ENCODE peak calls at places on chromosomes 6 and 20, in four cellular contexts. J is Panc1, V is cardiac muscle cell, I is astrocyte of the cerebellum. A is an unnamed sample.

GRCh38 chr6:149170564-149171452 is 146.7 kb upstream of the TAB2 start:
- DNase-seq in V (peak), J (no peak), I (no peak), A (no peak)

GRCh38 chr6:121780325-121781313 is 345.2 kb downstream of the GJA1 start:
- DNase-seq in V (peak), I (peak), J (no peak), A (no peak)

GRCh38 chr6:34181903-34182302 is 36.0 kb upstream of the GRM4 start:
- DNase-seq in J (no peak), I (no peak), V (no peak), A (no peak)

GRCh38 chr6:74167506-74167905 is 471.5 kb downstream of the CD109 start:
- DNase-seq in I (no peak), V (no peak), J (no peak), A (no peak)

GRCh38 chr20:46028110-46028509 is 905 bp upstream of the SLC12A5 start:
- DNase-seq in I (no peak), V (no peak), J (no peak), A (no peak)

GRCh38 chr6:10633216-10633615 is 61.2 kb downstream of the C6orf52 start:
- DNase-seq in J (peak), I (peak), V (peak), A (no peak)

GRCh38 chr20:41587956-41588355 is 30.2 kb downstream of the CHD6 start:
- DNase-seq in J (no peak), I (peak), V (peak), A (no peak)

GRCh38 chr6:146550911-146551310 is 7.3 kb downstream of the RAB32 start:
- DNase-seq in V (peak), J (no peak), I (no peak), A (no peak)

GRCh38 chr6:42361036-42361435 is 90.7 kb downstream of the TRERF1 start:
- DNase-seq in I (no peak), V (no peak), J (no peak), A (no peak)

GRCh38 chr6:28248916-28249315 is 3.2 kb downstream of the ZKSCAN4 start:
- DNase-seq in I (no peak), V (no peak), J (no peak), A (no peak)

GRCh38 chr6:37077459-37078296 is 72.2 kb downstream of the FGD2 start:
- DNase-seq in I (peak), J (no peak), V (peak), A (no peak)

GRCh38 chr6:75748743-75749538 is at the start of gene MYO6:
- DNase-seq in J (no peak), I (no peak), V (peak), A (peak)

GRCh38 chr6:12324741-12325140 is 34.6 kb downstream of the EDN1 start:
- DNase-seq in V (no peak), J (no peak), I (no peak), A (no peak)

GRCh38 chr6:24313477-24314141 is 44.2 kb downstream of the DCDC2 start:
- DNase-seq in V (peak), I (peak), J (no peak), A (no peak)

GRCh38 chr6:96812077-96812703 is 25.1 kb downstream of the GPR63 start:
- DNase-seq in I (peak), V (peak), J (no peak), A (no peak)

GRCh38 chr6:11309947-11310665 is 77.6 kb upstream of the NEDD9 start:
- DNase-seq in V (no peak), J (no peak), I (no peak), A (no peak)

GRCh38 chr20:6395695-6396094 is 272.9 kb upstream of the FERMT1 start:
- DNase-seq in J (no peak), I (peak), V (peak), A (no peak)

GRCh38 chr6:149244105-149244504 is 73.4 kb upstream of the TAB2 start:
- DNase-seq in I (no peak), J (no peak), V (no peak), A (no peak)

GRCh38 chr6:56193846-56194245 is 53.5 kb downstream of the COL21A1 start:
- DNase-seq in V (peak), I (no peak), J (no peak), A (no peak)

DNA sequence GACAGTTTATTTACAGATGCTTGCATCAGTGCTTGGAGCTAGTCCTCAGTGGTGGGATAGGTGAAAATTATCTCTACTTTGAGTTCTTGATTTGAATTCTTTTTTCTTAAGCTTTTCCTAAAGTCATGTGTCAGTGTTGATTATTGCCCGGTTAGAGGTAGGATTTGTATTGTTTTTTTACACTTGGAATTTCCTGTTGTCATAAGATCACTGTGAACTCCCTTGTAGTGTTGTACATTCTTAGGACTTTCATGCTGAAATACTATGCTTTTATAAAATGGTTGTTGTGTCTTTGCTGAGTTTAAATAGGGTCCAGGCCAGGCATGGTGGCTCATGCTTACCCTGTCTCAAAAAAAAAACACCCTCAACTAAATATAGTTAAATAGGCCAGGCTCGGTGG is 20.3 kb downstream of the ASXL1 start:
- DNase-seq in V (no peak), I (no peak), J (no peak), A (no peak)
- TF ChIP-seq CTCF in V (no peak), I (no peak), J (no peak), A (no peak)

GRCh38 chr6:115545410-115545986 is 515.2 kb downstream of the FRK start:
- DNase-seq in J (no peak), I (no peak), V (no peak), A (no peak)
- TF ChIP-seq CTCF in J (peak), I (no peak), V (no peak), A (no peak)

GRCh38 chr6:147805155-147805554 is 296.7 kb downstream of the SAMD5 start:
- DNase-seq in V (no peak), J (no peak), I (no peak), A (no peak)
- TF ChIP-seq CTCF in V (no peak), J (no peak), I (no peak), A (no peak)

GRCh38 chr6:9250852-9251251 is 815.5 kb upstream of the SLC35B3 start:
- DNase-seq in V (peak), J (peak), I (peak), A (no peak)
- TF ChIP-seq CTCF in V (peak), J (peak), I (peak), A (no peak)

GRCh38 chr6:79249136-79249535 is 14.7 kb upstream of the HMGN3 start:
- DNase-seq in V (no peak), J (no peak), I (no peak), A (no peak)

GRCh38 chr6:79250559-79250958 is 16.1 kb upstream of the HMGN3 start:
- DNase-seq in J (no peak), V (no peak), I (no peak), A (no peak)

GRCh38 chr6:79246891-79247290 is 12.4 kb upstream of the HMGN3 start:
- DNase-seq in I (no peak), J (no peak), V (no peak), A (no peak)

GRCh38 chr6:79250107-79250514 is 15.6 kb upstream of the HMGN3 start:
- DNase-seq in V (no peak), I (no peak), J (no peak), A (no peak)
- TF ChIP-seq CTCF in V (peak), I (peak), J (peak), A (no peak)

DNA sequence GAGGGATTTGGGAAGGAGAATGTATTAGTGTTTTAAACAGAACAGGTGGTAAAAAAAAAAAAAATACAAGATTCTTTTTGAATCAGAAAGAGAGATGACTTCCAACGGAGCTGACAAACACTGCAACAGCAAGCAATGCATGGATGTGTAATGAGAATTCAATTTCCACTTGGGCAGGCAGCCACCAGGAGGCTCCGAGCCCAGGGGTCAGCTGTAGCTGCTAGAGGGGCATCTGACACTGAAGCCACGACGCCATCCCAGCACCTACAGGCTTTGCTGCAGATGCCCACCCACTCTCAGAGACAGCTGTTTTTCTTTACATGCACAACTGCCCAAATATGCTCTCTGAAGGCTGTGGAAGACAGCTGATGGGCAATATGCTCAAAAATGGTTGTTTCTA is 75.4 kb downstream of the ELOVL5 start:
- DNase-seq in V (no peak), I (no peak), J (no peak), A (no peak)
- TF ChIP-seq CTCF in V (peak), I (no peak), J (no peak), A (no peak)

GRCh38 chr20:23048283-23049200 is 930 bp downstream of the THBD start:
- DNase-seq in V (peak), J (no peak), I (no peak), A (no peak)
- TF ChIP-seq CTCF in V (peak), J (peak), I (peak), A (no peak)

DNA sequence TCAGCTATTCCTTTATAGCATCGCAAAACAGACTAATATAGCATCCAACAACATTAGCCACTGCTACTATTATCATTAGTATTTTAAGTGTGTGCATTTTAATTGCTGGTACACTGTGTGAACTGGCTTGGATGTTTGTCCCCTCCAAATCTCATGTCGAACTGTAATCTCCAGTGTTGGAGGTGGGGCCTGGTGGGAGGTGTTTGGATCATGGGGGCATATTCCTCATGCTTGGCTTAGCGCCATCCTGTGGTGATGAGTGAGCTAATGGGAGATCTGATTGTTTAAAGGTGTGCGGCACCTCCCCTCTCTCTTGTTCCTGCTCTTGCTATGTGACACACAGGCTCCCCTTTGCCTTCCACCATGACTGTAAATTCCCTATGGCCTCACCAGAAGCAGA is 12.4 kb upstream of the OSER1 start:
- DNase-seq in I (no peak), J (no peak), V (no peak), A (no peak)
- TF ChIP-seq CTCF in I (no peak), J (no peak), V (no peak), A (no peak)

GRCh38 chr20:38187512-38187911 is 22.4 kb upstream of the TGM2 start:
- DNase-seq in V (no peak), J (no peak), I (no peak), A (no peak)
- TF ChIP-seq CTCF in V (peak), J (no peak), I (peak), A (no peak)

DNA sequence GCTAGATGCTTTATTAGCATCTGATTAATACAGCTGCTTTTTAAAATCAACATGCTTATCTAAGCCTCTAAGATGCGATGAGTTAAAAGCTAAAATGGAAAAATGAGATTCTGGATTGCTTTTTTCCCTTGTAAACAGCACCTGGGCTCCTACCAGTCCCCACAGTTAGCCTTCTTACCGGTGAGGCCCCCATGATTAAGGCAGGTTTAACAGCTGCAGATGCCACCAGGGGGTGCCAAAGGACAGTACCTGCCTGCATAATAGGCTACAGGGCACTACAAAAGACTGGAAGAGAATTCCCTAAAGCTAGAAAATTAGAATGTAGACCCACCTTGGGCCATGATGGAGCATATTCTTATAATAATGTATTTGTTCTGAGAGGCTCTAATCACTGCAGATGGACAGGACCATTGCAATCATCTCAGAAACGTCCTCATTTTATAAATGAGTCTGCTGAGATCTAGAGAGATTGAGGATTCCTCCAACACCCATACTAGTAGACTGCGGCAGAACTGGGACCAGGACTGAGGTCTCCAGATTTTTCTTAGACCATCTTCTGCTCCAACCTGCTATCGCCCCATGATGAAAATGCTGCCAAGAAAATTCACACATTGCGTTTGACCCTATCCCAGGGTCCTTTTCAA is 148.7 kb downstream of the RPS12 start:
- DNase-seq in I (peak), J (peak), V (peak), A (peak)
- TF ChIP-seq CTCF in I (peak), J (peak), V (peak), A (peak)